ENCODE peak calls at places on chromosomes 4 and X, in five cellular contexts. V, P, C, F and K are unnamed samples.

GRCh38 chr4:177554966-177555574 is 112.8 kb upstream of the AGA start:
- DNase-seq in V (peak), P (peak), C (no peak), F (no peak), K (no peak)

GRCh38 chr4:157832596-157832995 is 340.2 kb downstream of the GASK1B start:
- DNase-seq in V (no peak), P (no peak), C (no peak), F (no peak), K (no peak)

GRCh38 chr4:137376312-137376711 is 156.0 kb downstream of the PCDH18 start:
- DNase-seq in V (no peak), P (no peak), C (no peak), F (no peak), K (no peak)

GRCh38 chr4:94348705-94349104 is 6.1 kb upstream of the HPGDS start:
- DNase-seq in V (no peak), P (no peak), C (no peak), F (no peak), K (no peak)

GRCh38 chr4:139469216-139469615 is 15.3 kb downstream of the RAB33B start:
- DNase-seq in V (peak), P (no peak), C (no peak), F (no peak), K (no peak)

GRCh38 chrX:106927700-106928099 is 7.5 kb downstream of the CLDN2 start:
- DNase-seq in V (peak), P (no peak), C (peak), F (no peak), K (no peak)

GRCh38 chr4:52883707-52884669 is 21.9 kb downstream of the RASL11B start:
- DNase-seq in V (no peak), P (no peak), C (no peak), F (no peak), K (no peak)

GRCh38 chrX:102840871-102841705 is 96.0 kb upstream of the RAB40AL start:
- DNase-seq in V (peak), P (peak), C (no peak), F (no peak), K (no peak)

GRCh38 chrX:125150231-125150630 is 169.4 kb upstream of the TEX13C start:
- DNase-seq in V (no peak), P (no peak), C (no peak), F (no peak), K (no peak)

GRCh38 chr4:8212606-8213005 is 13.5 kb downstream of the SH3TC1 start:
- DNase-seq in V (no peak), P (no peak), C (no peak), F (no peak), K (no peak)

GRCh38 chr4:15130441-15130840 is 128.2 kb downstream of the CPEB2 start:
- DNase-seq in V (no peak), P (no peak), C (no peak), F (no peak), K (no peak)

GRCh38 chrX:15607067-15607466 is 6.3 kb upstream of the ACE2 start:
- DNase-seq in V (no peak), P (no peak), C (peak), F (no peak), K (no peak)

GRCh38 chr4:153126137-153126536 is 78.1 kb upstream of the TRIM2 start:
- DNase-seq in V (no peak), P (no peak), C (no peak), F (no peak), K (no peak)

GRCh38 chr4:156291317-156291716 is 337.7 kb upstream of the CTSO start:
- DNase-seq in V (peak), P (peak), C (no peak), F (no peak), K (no peak)

GRCh38 chr4:81426770-81427604 is 44.7 kb downstream of the RASGEF1B start:
- DNase-seq in V (peak), P (no peak), C (no peak), F (no peak), K (no peak)

GRCh38 chr4:85478576-85478975 is 3.6 kb downstream of the ARHGAP24 start:
- DNase-seq in V (peak), P (peak), C (no peak), F (no peak), K (no peak)

GRCh38 chr4:182492456-182492855 is 249.3 kb downstream of the TENM3 start:
- DNase-seq in V (peak), P (no peak), C (no peak), F (no peak), K (no peak)

GRCh38 chr4:27057662-27058061 is 197.0 kb downstream of the STIM2 start:
- DNase-seq in V (no peak), P (no peak), C (no peak), F (no peak), K (no peak)

GRCh38 chrX:68929332-68930150 is 100.7 kb downstream of the EFNB1 start:
- DNase-seq in V (peak), P (no peak), C (peak), F (no peak), K (no peak)

GRCh38 chr4:164207460-164207859 is 546.5 kb upstream of the SMIM31 start:
- DNase-seq in V (no peak), P (no peak), C (no peak), F (no peak), K (no peak)

GRCh38 chrX:153681175-153681574 is 6.6 kb upstream of the SLC6A8 start:
- DNase-seq in V (no peak), P (no peak), C (no peak), F (no peak), K (no peak)

GRCh38 chr4:188201851-188202250 is 62.6 kb downstream of the TRIML1 start:
- DNase-seq in V (no peak), P (no peak), C (no peak), F (no peak), K (no peak)

GRCh38 chr4:181566490-181566889 is 676.7 kb upstream of the TENM3 start:
- DNase-seq in V (peak), P (no peak), C (no peak), F (no peak), K (no peak)

GRCh38 chrX:118211891-118212816 is 95.5 kb upstream of the KLHL13 start:
- DNase-seq in V (no peak), P (no peak), C (no peak), F (no peak), K (no peak)

GRCh38 chr4:8282134-8282641 is 12.6 kb downstream of the HTRA3 start:
- DNase-seq in V (no peak), P (no peak), C (no peak), F (no peak), K (no peak)

GRCh38 chr4:101823864-101824263 is 33.3 kb downstream of the BANK1 start:
- DNase-seq in V (no peak), P (no peak), C (no peak), F (no peak), K (no peak)